ENCODE peak calls at places on chromosome 10, in seven cellular contexts. Q is stimulated activated CD4-positive, alpha-beta T cell treated with anti-CD3 and anti-CD28 coated beads, Interleukin-12 subunit alpha, Interleukin-12 subunit beta, amount 100 ng/mL, for 48 hours; H is transverse colon; S is ACHN; M is sigmoid colon; X is endothelial cell; A is activated CD8-positive, alpha-beta memory T cell treated with anti-CD3 and anti-CD28 coated beads for 48 hours. Z is an unnamed sample.

GRCh38 chr10:15245530-15245929 is 77.0 kb upstream of the NMT2 start:
- DNase-seq in Q (no peak), H (no peak), S (peak; percentile 27), M (no peak), X (peak; percentile 51), A (no peak), Z (no peak)

GRCh38 chr10:125857185-125857760 is 23.8 kb downstream of the DHX32 start:
- DNase-seq in Q (no peak), H (no peak), S (no peak), M (no peak), X (no peak), A (no peak), Z (no peak)

GRCh38 chr10:119198438-119198837 is 8.9 kb upstream of the GRK5 start:
- DNase-seq in Q (no peak), H (no peak), S (no peak), M (peak; percentile 57), X (no peak), A (no peak), Z (no peak)

GRCh38 chr10:29780096-29780495 is 145.3 kb upstream of the SVIL start:
- DNase-seq in Q (no peak), H (no peak), S (no peak), M (no peak), X (no peak), A (no peak), Z (no peak)

GRCh38 chr10:68135362-68135761 is 26.1 kb downstream of the MYPN start:
- DNase-seq in Q (no peak), H (no peak), S (peak; percentile 28), M (no peak), X (no peak), A (no peak), Z (no peak)

GRCh38 chr10:94129393-94130130 is 135.8 kb downstream of the PLCE1 start:
- DNase-seq in Q (no peak), H (no peak), S (peak; percentile 17), M (no peak), X (no peak), A (no peak), Z (no peak)

GRCh38 chr10:122841569-122841968 is 4.1 kb downstream of the CUZD1 start:
- DNase-seq in Q (no peak), H (no peak), S (no peak), M (no peak), X (no peak), A (no peak), Z (no peak)

GRCh38 chr10:133458710-133459453 is 5.1 kb downstream of the SCART1 start:
- DNase-seq in Q (no peak), H (no peak), S (no peak), M (no peak), X (no peak), A (no peak), Z (no peak)

GRCh38 chr10:102463983-102464382 is 12.6 kb upstream of the C10orf95 start:
- DNase-seq in Q (no peak), H (no peak), S (no peak), M (no peak), X (no peak), A (no peak), Z (no peak)

GRCh38 chr10:102802920-102803534 is 34.2 kb downstream of the CYP17A1 start:
- DNase-seq in Q (peak; percentile 20), H (peak; percentile 29), S (peak; percentile 27), M (peak; percentile 91), X (no peak), A (no peak), Z (no peak)

GRCh38 chr10:56319386-56319785 is 41.7 kb downstream of the ZWINT start:
- DNase-seq in Q (no peak), H (no peak), S (peak; percentile 4), M (no peak), X (no peak), A (no peak), Z (no peak)

GRCh38 chr10:133242611-133243356 is 5.1 kb downstream of the VENTX start:
- DNase-seq in Q (no peak), H (no peak), S (no peak), M (no peak), X (no peak), A (no peak), Z (no peak)

GRCh38 chr10:43968076-43968475 is 319.4 kb upstream of the ZNF32 start:
- DNase-seq in Q (no peak), H (no peak), S (no peak), M (no peak), X (no peak), A (no peak), Z (no peak)

GRCh38 chr10:73857446-73857845 is 16.9 kb downstream of the CAMK2G start:
- DNase-seq in Q (no peak), H (no peak), S (peak; percentile 55), M (no peak), X (no peak), A (peak; percentile 16), Z (no peak)

Z was measured in immature natural killer cell.